ENCODE peak calls at places on chromosomes 13 and 19, in six cellular contexts. W is HCEC 1CT; D is GDM1; I is amygdala; Y is HepG2; O is stimulated activated CD4-positive, alpha-beta T cell treated with anti-CD3 and anti-CD28 coated beads, Interleukin-4, amount 100 ng/mL, for 24 hours. E is an unnamed sample.

GRCh38 chr13:37701972-37702371 is 103.4 kb upstream of the POSTN start:
- DNase-seq in W (peak; percentile 95), D (no peak), I (no peak), Y (no peak), O (no peak), E (peak; percentile 98)

GRCh38 chr19:46625731-46626130 is 842 bp upstream of the PTGIR start:
- DNase-seq in W (no peak), D (no peak), I (no peak), Y (no peak), O (no peak), E (no peak)

GRCh38 chr13:22940736-22941135 is 240.0 kb upstream of the SGCG start:
- DNase-seq in W (no peak), D (no peak), I (no peak), Y (no peak), O (no peak), E (no peak)

GRCh38 chr19:19062454-19063182 is 1.2 kb upstream of the SLC25A42 start:
- DNase-seq in W (peak; percentile 58), D (no peak), I (no peak), Y (peak; percentile 30), O (peak; percentile 21), E (peak; percentile 57)

GRCh38 chr19:14114854-14115253 is 2.7 kb downstream of the PRKACA start:
- DNase-seq in W (no peak), D (peak; percentile 49), I (peak; percentile 24), Y (no peak), O (peak; percentile 59), E (no peak)

GRCh38 chr19:1445185-1445931 is 4.6 kb upstream of the APC2 start:
- DNase-seq in W (peak; percentile 50), D (peak; percentile 31), I (peak; percentile 48), Y (peak; percentile 37), O (peak; percentile 77), E (peak; percentile 39)

GRCh38 chr13:110028838-110029621 is 242.6 kb upstream of the IRS2 start:
- DNase-seq in W (no peak), D (no peak), I (no peak), Y (no peak), O (no peak), E (no peak)

GRCh38 chr13:100442095-100442832 is 146.3 kb downstream of the GGACT start:
- DNase-seq in W (no peak), D (no peak), I (no peak), Y (no peak), O (no peak), E (no peak)

GRCh38 chr13:41827507-41828213 is 133.2 kb downstream of the VWA8 start:
- DNase-seq in W (peak; percentile 96), D (no peak), I (no peak), Y (no peak), O (no peak), E (peak; percentile 89)

GRCh38 chr13:40158218-40158617 is 502.8 kb downstream of the COG6 start:
- DNase-seq in W (no peak), D (no peak), I (no peak), Y (no peak), O (no peak), E (no peak)

GRCh38 chr19:51772977-51773376 is 12.0 kb downstream of the FPR2 start:
- DNase-seq in W (no peak), D (no peak), I (no peak), Y (no peak), O (no peak), E (no peak)

GRCh38 chr13:105758929-105759328 is 776.5 kb downstream of the EFNB2 start:
- DNase-seq in W (no peak), D (no peak), I (no peak), Y (no peak), O (no peak), E (no peak)

GRCh38 chr13:49219647-49220034 is 497 bp upstream of the MLNR start:
- DNase-seq in W (no peak), D (no peak), I (no peak), Y (peak; percentile 43), O (no peak), E (no peak)

GRCh38 chr13:74039667-74040066 is 94.5 kb downstream of the KLF12 start:
- DNase-seq in W (no peak), D (no peak), I (no peak), Y (no peak), O (no peak), E (no peak)

GRCh38 chr13:42990147-42990990 is 1.7 kb downstream of the EPSTI1 start:
- DNase-seq in W (no peak), D (no peak), I (no peak), Y (no peak), O (no peak), E (no peak)

GRCh38 chr13:35469781-35470380 is 6.6 kb downstream of the MAB21L1 start:
- DNase-seq in W (no peak), D (no peak), I (no peak), Y (no peak), O (no peak), E (no peak)

GRCh38 chr19:3184847-3185481 is 766 bp upstream of the NCLN start:
- DNase-seq in W (peak; percentile 59), D (peak; percentile 61), I (peak; percentile 86), Y (no peak), O (peak; percentile 73), E (no peak)

GRCh38 chr13:40974460-40975407 is 44.4 kb downstream of the ELF1 start:
- DNase-seq in W (peak; percentile 56), D (peak; percentile 60), I (no peak), Y (peak; percentile 65), O (peak; percentile 49), E (peak; percentile 44)

GRCh38 chr13:27371932-27372331 is 52.5 kb upstream of the GTF3A start:
- DNase-seq in W (no peak), D (no peak), I (no peak), Y (no peak), O (no peak), E (no peak)

GRCh38 chr19:38693380-38694223 is 46.2 kb downstream of the ACTN4 start:
- DNase-seq in W (peak; percentile 84), D (peak; percentile 84), I (no peak), Y (peak; percentile 81), O (peak; percentile 24), E (peak; percentile 46)

GRCh38 chr13:113656831-113657671 is 947 bp downstream of the ATP4B start:
- DNase-seq in W (no peak), D (no peak), I (no peak), Y (no peak), O (no peak), E (no peak)

GRCh38 chr13:45321230-45321629 is 19.8 kb downstream of the TPT1 start:
- DNase-seq in W (no peak), D (peak; percentile 29), I (no peak), Y (no peak), O (no peak), E (no peak)

GRCh38 chr19:14472202-14472961 is 2.8 kb downstream of the PTGER1 start:
- DNase-seq in W (no peak), D (no peak), I (peak; percentile 30), Y (no peak), O (peak; percentile 88), E (no peak)

GRCh38 chr13:29908411-29908810 is 58.0 kb upstream of the UBL3 start:
- DNase-seq in W (peak; percentile 90), D (no peak), I (no peak), Y (no peak), O (no peak), E (peak; percentile 47)

GRCh38 chr19:48844472-48844871 is 8.2 kb upstream of the HSD17B14 start:
- DNase-seq in W (peak; percentile 52), D (peak; percentile 10), I (no peak), Y (peak; percentile 82), O (no peak), E (peak; percentile 73)

GRCh38 chr13:112001571-112001970 is 65.4 kb upstream of the SOX1 start:
- DNase-seq in W (no peak), D (no peak), I (no peak), Y (no peak), O (no peak), E (no peak)

GRCh38 chr13:88063741-88064140 is 392.6 kb downstream of the SLITRK5 start:
- DNase-seq in W (peak; percentile 8), D (no peak), I (no peak), Y (no peak), O (no peak), E (no peak)

E was measured in HFFc6.